ENCODE peak calls at places on chromosomes 13 and 19, in four cellular contexts. E, A, M and C are unnamed samples.

GRCh38 chr19:3125900-3126524 is 9.8 kb upstream of the GNA15 start:
- DNase-seq in E (peak), A (peak), M (peak), C (peak)

GRCh38 chr13:94173312-94173854 is 306.1 kb downstream of the DCT start:
- DNase-seq in M (no peak), A (no peak), E (no peak), C (no peak)

GRCh38 chr13:59269476-59269875 is 894.3 kb downstream of the DIAPH3 start:
- DNase-seq in E (no peak), M (no peak), A (no peak), C (no peak)

GRCh38 chr13:93066187-93066586 is 160.4 kb upstream of the GPC6 start:
- DNase-seq in M (no peak), E (no peak), A (no peak), C (no peak)

GRCh38 chr19:39199025-39199424 is 2.3 kb downstream of the NCCRP1 start:
- DNase-seq in A (no peak), M (no peak), E (no peak), C (no peak)

GRCh38 chr13:31351376-31351775 is 151.6 kb downstream of the B3GLCT start:
- DNase-seq in M (no peak), A (no peak), E (no peak), C (no peak)

GRCh38 chr19:49297403-49297802 is 27.6 kb downstream of the SLC6A16 start:
- DNase-seq in A (no peak), E (no peak), M (no peak), C (no peak)

GRCh38 chr13:113862766-113863510 is 938 bp downstream of the GAS6 start:
- DNase-seq in M (peak), E (peak), A (peak), C (no peak)

GRCh38 chr13:30148171-30148754 is 159.1 kb downstream of the KATNAL1 start:
- DNase-seq in A (no peak), E (no peak), M (peak), C (no peak)

GRCh38 chr19:7953576-7953975 is 10.1 kb upstream of the TIMM44 start:
- DNase-seq in E (no peak), M (no peak), A (no peak), C (no peak)

GRCh38 chr19:35155981-35156672 is 1.6 kb downstream of the FXYD5 start:
- DNase-seq in A (no peak), E (no peak), M (no peak), C (no peak)

GRCh38 chr19:49588370-49589122 is 2.4 kb upstream of the PRR12 start:
- DNase-seq in A (no peak), M (peak), E (no peak), C (no peak)

GRCh38 chr13:108000998-108001397 is 214.3 kb downstream of the LIG4 start:
- DNase-seq in M (no peak), E (no peak), A (no peak), C (no peak)

GRCh38 chr19:15897738-15898276 is at the start of gene CYP4F2:
- DNase-seq in A (no peak), E (no peak), M (no peak), C (no peak)

GRCh38 chr19:17757125-17757524 is 5.8 kb downstream of the FCHO1 start:
- DNase-seq in E (no peak), M (no peak), A (no peak), C (no peak)

GRCh38 chr19:27774827-27775226 is 1438.1 kb downstream of the UQCRFS1 start:
- DNase-seq in M (peak), A (peak), E (peak), C (no peak)

DNA sequence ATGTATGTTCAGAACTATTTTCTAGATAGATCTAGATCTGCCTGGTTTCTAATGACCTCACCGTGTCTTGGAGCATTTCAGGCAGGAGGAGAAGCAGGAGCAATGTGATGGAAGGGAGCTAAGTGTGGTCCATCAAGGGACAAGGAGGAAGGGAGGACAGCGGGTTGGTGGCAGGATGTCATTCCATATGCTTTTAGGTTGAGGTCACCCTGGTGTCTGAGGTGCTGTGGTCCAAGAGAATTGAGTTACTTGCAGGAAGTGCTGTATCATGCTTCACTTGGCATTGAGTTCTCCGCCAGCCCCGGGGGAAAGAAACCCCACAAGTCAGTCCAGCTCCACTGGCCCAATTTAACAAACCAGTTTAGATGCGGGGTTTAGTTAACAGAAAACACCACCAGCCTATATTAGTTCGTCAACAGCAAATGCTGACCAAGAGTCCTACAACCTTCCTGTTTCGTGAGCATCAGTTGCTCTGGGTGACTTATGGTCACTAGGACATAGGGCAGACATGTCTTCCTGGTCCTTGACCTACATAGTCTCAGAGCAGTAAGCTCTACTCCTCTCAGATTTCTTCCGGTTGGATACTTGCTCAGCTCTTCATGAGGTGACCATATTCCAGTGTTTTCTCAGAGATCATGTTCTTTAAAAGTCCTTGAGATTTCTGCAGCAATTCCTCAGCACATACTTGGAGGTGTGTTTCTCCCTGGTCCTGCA is 79.4 kb downstream of the MBNL2 start:
- DNase-seq in E (no peak), A (no peak), M (no peak), C (no peak)
- H3K27ac ChIP-seq in E (no peak), A (no peak), M (no peak), C (no peak)

DNA sequence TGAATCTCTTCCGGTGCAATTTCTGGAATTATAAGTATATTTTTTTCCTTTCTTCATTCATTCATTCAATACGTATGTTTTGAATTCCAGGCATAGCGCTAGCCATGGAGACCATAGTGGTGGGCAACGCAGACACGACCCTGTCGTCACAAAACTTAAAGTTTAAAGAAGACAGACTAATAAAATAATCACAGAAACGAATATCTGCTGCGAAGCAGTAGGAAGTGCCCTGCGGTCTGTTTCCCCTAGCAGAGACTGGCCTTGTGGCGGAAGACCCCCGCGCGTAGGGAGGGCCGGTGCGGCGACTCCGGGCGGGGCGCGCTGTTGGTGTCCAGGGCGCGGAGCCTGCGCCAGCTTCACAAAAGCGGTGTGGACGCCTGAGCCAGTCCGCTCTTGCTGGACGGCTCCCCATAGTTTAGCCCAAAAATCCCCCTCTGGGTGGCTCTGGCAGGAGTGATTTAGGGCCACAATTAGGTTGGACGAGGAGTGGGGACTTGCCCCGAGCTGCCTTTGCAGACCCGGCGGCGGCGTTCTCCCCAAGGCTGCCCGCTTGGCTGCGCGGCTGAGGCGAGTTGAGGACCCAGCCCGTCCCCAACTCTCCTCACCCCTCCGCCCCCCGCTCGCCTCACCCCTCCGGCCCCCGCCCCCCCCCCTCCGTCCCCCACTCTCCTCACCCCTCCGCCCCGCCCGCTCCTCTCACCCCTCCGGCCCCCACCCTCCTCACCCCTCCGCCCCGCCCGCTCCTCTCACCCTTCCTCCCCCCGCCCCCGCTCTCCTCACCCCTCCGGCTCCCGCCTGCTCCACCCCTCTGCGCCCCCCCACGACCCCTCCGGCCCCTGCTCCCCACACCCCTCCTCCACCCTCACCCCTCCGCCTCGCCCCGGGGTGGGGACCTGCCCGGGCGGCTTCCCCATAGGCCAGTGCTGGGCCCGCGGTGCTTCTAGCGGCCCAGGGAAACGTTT is 14.2 kb upstream of the LATS2 start:
- DNase-seq in E (peak), A (peak), M (no peak), C (no peak)
- H3K27ac ChIP-seq in E (peak), A (peak), M (no peak), C (no peak)

DNA sequence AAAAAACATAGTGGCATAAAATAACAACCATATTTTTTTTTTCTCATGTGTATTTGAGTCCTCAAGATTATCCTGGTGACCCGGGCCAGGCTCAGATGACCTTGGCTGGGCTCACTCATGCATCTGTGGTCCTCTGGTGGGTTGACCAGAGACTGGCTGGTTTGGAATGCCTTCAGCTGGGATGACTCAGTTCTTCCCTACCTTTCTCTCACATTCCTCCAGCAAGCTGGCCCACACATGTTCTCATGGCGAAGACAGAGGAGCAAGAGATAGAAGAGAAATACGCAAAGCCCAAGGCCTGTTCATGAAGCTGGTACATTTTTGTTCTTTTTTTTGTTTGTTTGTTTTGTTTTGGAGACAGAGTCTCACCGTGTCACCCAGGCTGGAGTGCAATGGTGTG is 14.3 kb upstream of the ZNF541 start:
- DNase-seq in E (no peak), A (no peak), M (no peak), C (no peak)
- H3K27ac ChIP-seq in E (no peak), A (no peak), M (no peak), C (no peak)

GRCh38 chr13:34942732-34943674 is 933 bp downstream of the NBEA start:
- DNase-seq in M (peak), E (peak), A (peak), C (no peak)

GRCh38 chr13:34941835-34942731 is at the start of gene NBEA:
- DNase-seq in M (peak), A (peak), E (peak), C (peak)

GRCh38 chr13:34941436-34941834 is 635 bp upstream of the NBEA start:
- DNase-seq in M (peak), A (no peak), E (no peak), C (no peak)

GRCh38 chr13:34939771-34940170 is 2.3 kb upstream of the NBEA start:
- DNase-seq in M (no peak), E (no peak), A (no peak), C (no peak)

GRCh38 chr13:34943675-34944634 is 1.9 kb downstream of the NBEA start:
- DNase-seq in A (no peak), E (no peak), M (peak), C (no peak)
- H3K27ac ChIP-seq in A (no peak), E (no peak), M (peak), C (no peak)

DNA sequence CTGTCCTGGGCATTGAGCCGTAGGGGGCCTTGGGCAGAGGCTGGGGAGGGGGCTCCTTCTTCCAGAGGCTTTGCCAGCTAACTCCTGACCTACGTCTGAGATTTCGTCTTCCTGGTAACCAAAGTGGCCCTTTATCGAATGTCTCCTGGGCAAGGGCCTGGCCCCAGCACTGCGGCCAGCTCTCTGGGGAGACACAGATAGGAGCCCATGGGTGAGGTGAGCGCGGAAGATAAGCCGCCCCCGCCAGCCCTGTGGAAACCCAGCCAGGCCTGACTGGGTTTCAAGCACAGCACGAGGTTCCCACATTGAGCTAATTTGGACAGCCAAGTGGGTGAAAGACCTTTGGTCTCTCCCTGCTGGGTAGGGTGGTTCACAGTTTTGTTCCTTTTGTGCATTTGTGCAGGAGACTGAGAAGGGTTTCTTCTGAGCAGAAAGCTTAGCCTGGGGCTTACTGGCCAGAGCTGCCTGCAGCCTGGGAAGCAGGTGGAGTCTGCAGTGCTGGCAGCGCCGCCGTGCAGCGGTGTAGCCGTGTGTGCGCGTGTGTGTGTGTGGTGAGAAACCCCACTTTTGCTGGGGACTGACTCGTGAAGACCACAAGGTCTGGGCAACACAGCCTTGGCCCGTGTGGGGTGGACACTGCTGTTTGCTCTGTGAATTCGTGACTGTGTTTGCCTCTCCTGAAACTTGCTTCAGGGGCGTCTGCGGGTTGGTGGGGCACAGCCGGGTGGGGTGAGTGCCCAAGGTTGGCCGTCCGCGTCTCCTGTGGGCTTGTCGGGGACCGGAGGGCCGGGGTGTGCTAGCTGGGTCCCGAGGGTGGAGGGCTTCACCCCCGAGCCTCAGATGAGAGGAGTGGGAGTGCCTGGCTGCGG is 2.5 kb downstream of the BSG start:
- DNase-seq in M (no peak), E (peak), A (no peak), C (no peak)
- H3K27ac ChIP-seq in M (no peak), E (peak), A (peak), C (no peak)

GRCh38 chr13:50106559-50106958 is 91.3 kb downstream of the KCNRG start:
- DNase-seq in M (peak), A (no peak), E (no peak), C (no peak)
- H3K27ac ChIP-seq in M (peak), A (no peak), E (no peak), C (no peak)